ENCODE peak calls at places on chromosomes 5 and 9, in four cellular contexts. V is psoas muscle, B is colonic mucosa, N is mammary epithelial cell. A is an unnamed sample.

GRCh38 chr9:89750117-89750551 is 145.3 kb downstream of the GADD45G start:
- DNase-seq in V (no peak), B (no peak), N (no peak), A (no peak)

GRCh38 chr9:88173378-88173999 is 35.2 kb upstream of the SPATA31C2 start:
- DNase-seq in V (no peak), B (peak; percentile 50), N (peak; percentile 67), A (peak; percentile 36)

GRCh38 chr5:108059334-108059733 is 322.6 kb downstream of the FBXL17 start:
- DNase-seq in V (no peak), B (no peak), N (no peak), A (no peak)

GRCh38 chr9:133991964-133992779 is at the start of gene VAV2:
- DNase-seq in V (peak; percentile 70), B (peak; percentile 69), N (peak; percentile 54), A (peak; percentile 75)

GRCh38 chr9:112176410-112177010 is 1.4 kb upstream of the SUSD1 start:
- DNase-seq in V (no peak), B (peak; percentile 51), N (no peak), A (no peak)

GRCh38 chr5:95864944-95865504 is 42.5 kb upstream of the GLRX start:
- DNase-seq in V (no peak), B (peak; percentile 54), N (no peak), A (no peak)

GRCh38 chr5:142542906-142543305 is 143.0 kb downstream of the FGF1 start:
- DNase-seq in V (no peak), B (no peak), N (no peak), A (no peak)

GRCh38 chr5:89954901-89955300 is 454.7 kb downstream of the CETN3 start:
- DNase-seq in V (no peak), B (no peak), N (no peak), A (no peak)

GRCh38 chr9:133351908-133352634 is 4.1 kb downstream of the RPL7A start:
- DNase-seq in V (no peak), B (peak; percentile 57), N (peak; percentile 41), A (no peak)

GRCh38 chr9:77848428-77848827 is 183.2 kb downstream of the GNAQ start:
- DNase-seq in V (no peak), B (no peak), N (no peak), A (no peak)

GRCh38 chr5:74409166-74409706 is 231.3 kb downstream of the ENC1 start:
- DNase-seq in V (no peak), B (no peak), N (no peak), A (no peak)

GRCh38 chr9:92270511-92270910 is 23.0 kb downstream of the IARS1 start:
- DNase-seq in V (no peak), B (no peak), N (no peak), A (no peak)

GRCh38 chr9:106675780-106676179 is 187.2 kb upstream of the ZNF462 start:
- DNase-seq in V (peak; percentile 79), B (no peak), N (peak; percentile 5), A (no peak)

GRCh38 chr5:33195431-33196128 is 245.2 kb upstream of the TARS1 start:
- DNase-seq in V (no peak), B (no peak), N (peak; percentile 3), A (no peak)

GRCh38 chr9:96156578-96156977 is 145.4 kb downstream of the HSD17B3 start:
- DNase-seq in V (no peak), B (no peak), N (no peak), A (no peak)

GRCh38 chr9:35079426-35080341 is at the start of gene FANCG:
- DNase-seq in V (peak; percentile 95), B (peak; percentile 95), N (peak; percentile 93), A (peak; percentile 88)

DNA sequence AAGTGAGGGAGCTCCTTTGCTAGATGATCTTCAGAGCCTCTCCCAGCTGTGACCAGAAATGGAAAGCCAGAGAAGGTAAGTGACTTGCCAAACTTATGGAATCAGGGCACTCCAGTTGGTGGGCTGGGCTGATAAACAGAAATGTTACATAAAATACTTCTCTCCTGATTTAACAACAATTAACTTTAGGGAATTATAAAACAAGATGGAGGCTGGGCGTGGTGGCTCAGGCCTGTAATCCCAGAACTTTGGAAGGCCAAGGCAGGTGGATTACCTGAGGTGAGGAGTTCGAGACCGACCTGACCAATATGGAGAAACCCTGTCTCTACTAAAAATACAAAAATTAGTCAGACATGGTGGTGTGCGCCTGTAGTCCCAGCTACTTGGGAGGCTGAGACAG is 899 bp upstream of the MED10 start:
- DNase-seq in V (no peak), B (no peak), N (no peak), A (no peak)
- H3K4me3 ChIP-seq in V (peak overlapping the region; percentile 98), B (no peak overlapping the region), N (no peak overlapping the region), A (no peak overlapping the region)

GRCh38 chr9:19233344-19233743 is 2.9 kb downstream of the DENND4C start:
- DNase-seq in V (no peak), B (no peak), N (no peak), A (peak; percentile 15)
- H3K4me3 ChIP-seq in V (peak overlapping the region; percentile 100), B (no peak overlapping the region), N (peak overlapping the region; percentile 100), A (no peak overlapping the region)

DNA sequence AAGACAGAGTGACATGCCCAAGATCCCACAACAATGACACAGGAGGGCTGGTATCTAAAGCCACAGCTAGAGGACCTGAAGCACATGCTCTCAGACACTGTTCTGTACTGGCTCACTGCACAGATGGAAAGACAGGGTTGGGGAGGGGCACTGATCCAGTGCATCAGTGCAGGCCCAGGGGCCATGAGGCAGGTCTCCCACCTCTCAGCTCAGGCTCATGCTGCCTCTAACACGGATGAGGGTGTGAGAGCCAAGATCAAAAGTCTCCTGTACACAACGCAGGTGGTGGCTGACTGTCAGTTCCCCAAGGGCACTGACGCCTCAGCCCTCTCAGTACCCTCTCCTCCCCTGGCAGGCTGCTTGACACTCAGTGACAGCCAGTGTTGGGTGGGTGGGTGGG is 10.9 kb downstream of the RAPGEF1 start:
- DNase-seq in V (no peak), B (no peak), N (no peak), A (no peak)
- H3K4me3 ChIP-seq in V (no peak overlapping the region), B (no peak overlapping the region), N (no peak overlapping the region), A (no peak overlapping the region)

DNA sequence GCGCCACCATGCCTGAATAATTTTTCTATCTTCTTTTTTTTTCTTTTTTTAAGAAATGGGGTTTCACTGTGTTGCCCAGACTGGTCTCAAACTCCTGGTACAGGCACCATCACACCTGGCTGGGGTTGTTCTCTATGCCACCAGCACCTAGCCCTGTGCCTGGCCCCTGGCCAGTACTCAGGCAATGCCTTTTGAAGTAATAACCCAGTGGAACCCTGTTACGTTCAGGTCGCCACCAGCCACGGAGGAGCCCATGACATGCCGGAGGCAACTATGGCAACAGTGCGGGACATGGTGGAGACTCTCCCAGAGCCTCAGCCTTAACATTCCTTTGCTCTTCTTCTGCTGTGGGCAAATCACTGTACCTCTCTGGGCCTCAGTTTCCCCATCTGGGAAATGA is 14.1 kb downstream of the COL15A1 start:
- DNase-seq in V (no peak), B (no peak), N (no peak), A (no peak)
- H3K4me3 ChIP-seq in V (no peak overlapping the region), B (no peak overlapping the region), N (no peak overlapping the region), A (no peak overlapping the region)

GRCh38 chr5:157730900-157731271 is 334 bp upstream of the THG1L start:
- DNase-seq in V (no peak), B (no peak), N (no peak), A (no peak)
- H3K4me3 ChIP-seq in V (peak overlapping the region; percentile 78), B (peak overlapping the region; percentile 51), N (peak overlapping the region; percentile 50), A (no peak overlapping the region)